ENCODE peak calls at places on chromosomes 16 and 17, in four cellular contexts. T is astrocyte of the spinal cord, R is RPMI7951, Q is NCI-H1105 treated with DMSO at 0.1 percent for 48 hours. M is an unnamed sample.
A peak's percentile ranks its signal among the peaks of the same experiment; 100 is the strongest.

GRCh38 chr16:89473791-89474414 is 16.5 kb downstream of the ANKRD11 start:
- DNase-seq in T (no peak), R (peak; percentile 63), Q (no peak), M (no peak)

GRCh38 chr16:16007743-16008111 is 58.3 kb downstream of the ABCC1 start:
- DNase-seq in T (no peak), R (no peak), Q (no peak), M (no peak)

GRCh38 chr16:65126845-65127624 is 5.2 kb upstream of the CDH11 start:
- DNase-seq in T (no peak), R (no peak), Q (no peak), M (no peak)

GRCh38 chr17:9432867-9433495 is 142.6 kb downstream of the STX8 start:
- DNase-seq in T (peak; percentile 80), R (no peak), Q (no peak), M (no peak)

GRCh38 chr16:56801762-56802161 is 63.2 kb upstream of the SLC12A3 start:
- DNase-seq in T (no peak), R (no peak), Q (no peak), M (no peak)

GRCh38 chr16:19831678-19832077 is 53.0 kb downstream of the GPRC5B start:
- DNase-seq in T (peak; percentile 82), R (peak; percentile 78), Q (no peak), M (no peak)

GRCh38 chr17:76276461-76277299 is 11.5 kb downstream of the UBALD2 start:
- DNase-seq in T (no peak), R (peak; percentile 90), Q (no peak), M (no peak)

GRCh38 chr17:65229596-65229995 is 92.4 kb downstream of the RGS9 start:
- DNase-seq in T (no peak), R (peak; percentile 38), Q (no peak), M (no peak)

GRCh38 chr17:19569785-19570496 is 36.3 kb downstream of the SLC47A1 start:
- DNase-seq in T (no peak), R (peak; percentile 2), Q (no peak), M (no peak)

GRCh38 chr16:89764711-89765201 is 43.4 kb downstream of the ZNF276 start:
- DNase-seq in T (no peak), R (peak; percentile 13), Q (no peak), M (no peak)

GRCh38 chr17:47700471-47701449 is 6.8 kb downstream of the TBKBP1 start:
- DNase-seq in T (no peak), R (no peak), Q (no peak), M (no peak)

GRCh38 chr17:79841369-79842135 is 2.3 kb upstream of the CBX4 start:
- DNase-seq in T (no peak), R (no peak), Q (no peak), M (no peak)

M was measured in NCI-H2081.